ENCODE peak calls at places on chromosomes 1 and 21, in nine cellular contexts. G, E, C, B, W, O, J, R and I are unnamed samples.

GRCh38 chr21:39660596-39660995 is 47.9 kb downstream of the B3GALT5 start:
- DNase-seq in R (no peak), O (no peak), B (no peak), J (no peak), G (no peak), C (peak; percentile 63), E (no peak), W (no peak), I (no peak)

GRCh38 chr21:35231115-35231514 is 182.0 kb upstream of the RUNX1 start:
- DNase-seq in G (no peak), R (no peak), J (no peak), E (no peak), W (no peak), B (no peak), O (no peak), C (no peak), I (no peak)

GRCh38 chr21:25850126-25850831 is 115.5 kb downstream of the GABPA start:
- DNase-seq in B (no peak), G (no peak), E (no peak), R (no peak), W (no peak), J (no peak), C (no peak), O (no peak), I (no peak)

GRCh38 chr1:83996621-83997020 is 2.3 kb downstream of the TTLL7 start:
- DNase-seq in R (no peak), G (peak; percentile 35), C (peak; percentile 57), E (no peak), B (no peak), W (no peak), O (no peak), J (no peak), I (no peak)

GRCh38 chr1:157135646-157136045 is 2.5 kb downstream of the ETV3 start:
- DNase-seq in G (no peak), B (no peak), E (no peak), R (no peak), W (no peak), J (no peak), O (no peak), C (no peak), I (no peak)

GRCh38 chr1:182054698-182055326 is 6.7 kb downstream of the ZNF648 start:
- DNase-seq in B (peak; percentile 62), E (peak; percentile 15), G (peak; percentile 46), W (peak; percentile 37), J (peak; percentile 32), C (no peak), O (peak; percentile 8), R (no peak), I (peak; percentile 21)

GRCh38 chr1:56929492-56929891 is 36.3 kb downstream of the C8B start:
- DNase-seq in J (no peak), G (no peak), R (no peak), W (no peak), O (no peak), C (no peak), E (no peak), B (no peak), I (no peak)

GRCh38 chr1:32997381-32997891 is 32.8 kb upstream of the RNF19B start:
- DNase-seq in G (no peak), R (no peak), W (no peak), J (no peak), B (no peak), O (no peak), E (no peak), C (peak; percentile 68), I (no peak)